ENCODE peak calls at places on chromosomes 11 and 22, in eight cellular contexts. Z is activated T-helper 1 cell treated with anti-CD3 and anti-CD28 coated beads, Interleukin-2, amount 50 U/mL, for 16 hours; U is WTC11; A is naive B cell; M is kidney; S is MM.1S; H is activated T-cell treated with anti-CD3 and anti-CD28 coated beads for 48 hours; L is stimulated activated CD4-positive, alpha-beta T cell treated with anti-CD3 and anti-CD28 coated beads, Interleukin-1b, Interleukin-23, amount 100 ng/mL, for 4 hours. I is an unnamed sample.

GRCh38 chr11:35584321-35584720 is 33.9 kb upstream of the FJX1 start:
- DNase-seq in Z (no peak), U (no peak), A (no peak), M (no peak), S (no peak), H (no peak), L (no peak), I (no peak)

GRCh38 chr22:23245045-23245798 is 64.9 kb downstream of the BCR start:
- DNase-seq in Z (no peak), U (no peak), A (no peak), M (no peak), S (no peak), H (no peak), L (no peak), I (no peak)

GRCh38 chr22:37804502-37804885 is 3.2 kb upstream of the GCAT start:
- DNase-seq in Z (no peak), U (no peak), A (no peak), M (no peak), S (no peak), H (no peak), L (no peak), I (no peak)

GRCh38 chr22:25853501-25853900 is 111.5 kb downstream of the MYO18B start:
- DNase-seq in Z (no peak), U (no peak), A (no peak), M (no peak), S (no peak), H (no peak), L (no peak), I (no peak)

GRCh38 chr11:59755701-59756495 is 722 bp downstream of the STX3 start:
- DNase-seq in Z (peak), U (peak), A (no peak), M (peak), S (peak), H (no peak), L (peak), I (peak)

GRCh38 chr11:117172678-117173421 is 5.7 kb upstream of the SIDT2 start:
- DNase-seq in Z (no peak), U (no peak), A (no peak), M (no peak), S (no peak), H (no peak), L (no peak), I (no peak)

GRCh38 chr11:534592-535518 is 521 bp downstream of the HRAS start:
- DNase-seq in Z (no peak), U (peak), A (no peak), M (peak), S (peak), H (no peak), L (peak), I (no peak)

GRCh38 chr11:118845369-118845768 is 38.3 kb upstream of the CXCR5 start:
- DNase-seq in Z (no peak), U (no peak), A (no peak), M (no peak), S (peak), H (no peak), L (no peak), I (no peak)

GRCh38 chr11:47854667-47855066 is 6.5 kb upstream of the NUP160 start:
- DNase-seq in Z (no peak), U (no peak), A (peak), M (no peak), S (no peak), H (no peak), L (no peak), I (no peak)

GRCh38 chr11:66727883-66728759 is 895 bp downstream of the SPTBN2 start:
- DNase-seq in Z (no peak), U (peak), A (no peak), M (no peak), S (no peak), H (no peak), L (no peak), I (no peak)

GRCh38 chr11:129589190-129589589 is 213.5 kb downstream of the BARX2 start:
- DNase-seq in Z (no peak), U (peak), A (no peak), M (no peak), S (no peak), H (no peak), L (no peak), I (no peak)

GRCh38 chr11:118953265-118953664 is 2.8 kb upstream of the UPK2 start:
- DNase-seq in Z (no peak), U (peak), A (no peak), M (peak), S (no peak), H (no peak), L (no peak), I (no peak)

GRCh38 chr22:22823126-22823804 is 64.4 kb upstream of the IGLL5 start:
- DNase-seq in Z (no peak), U (no peak), A (peak), M (no peak), S (no peak), H (no peak), L (no peak), I (no peak)

GRCh38 chr11:45411221-45411946 is 125.2 kb upstream of the SYT13 start:
- DNase-seq in Z (no peak), U (no peak), A (no peak), M (no peak), S (no peak), H (no peak), L (no peak), I (no peak)

GRCh38 chr11:65077466-65077865 is 6.4 kb downstream of the CDCA5 start:
- DNase-seq in Z (no peak), U (no peak), A (no peak), M (no peak), S (no peak), H (no peak), L (no peak), I (no peak)

GRCh38 chr11:133810766-133811165 is 34.5 kb downstream of the SPATA19 start:
- DNase-seq in Z (no peak), U (no peak), A (no peak), M (no peak), S (no peak), H (no peak), L (no peak), I (no peak)

GRCh38 chr22:46242023-46242422 is 8.1 kb downstream of the CDPF1 start:
- DNase-seq in Z (no peak), U (no peak), A (no peak), M (no peak), S (no peak), H (no peak), L (no peak), I (no peak)

GRCh38 chr11:111077938-111078337 is 167.6 kb upstream of the POU2AF2 start:
- DNase-seq in Z (no peak), U (no peak), A (no peak), M (no peak), S (no peak), H (no peak), L (no peak), I (no peak)

GRCh38 chr11:10108901-10109665 is 184.9 kb downstream of the SBF2 start:
- DNase-seq in Z (no peak), U (no peak), A (no peak), M (no peak), S (no peak), H (no peak), L (no peak), I (no peak)

GRCh38 chr11:129117595-129118350 is 74.4 kb downstream of the ARHGAP32 start:
- DNase-seq in Z (no peak), U (peak), A (peak), M (no peak), S (peak), H (peak), L (peak), I (peak)

GRCh38 chr22:31533391-31533790 is 37.1 kb downstream of the SFI1 start:
- DNase-seq in Z (no peak), U (no peak), A (no peak), M (no peak), S (no peak), H (no peak), L (no peak), I (no peak)

GRCh38 chr11:69280451-69280850 is 13.5 kb upstream of the MYEOV start:
- DNase-seq in Z (no peak), U (no peak), A (no peak), M (no peak), S (no peak), H (no peak), L (no peak), I (peak)